ENCODE peak calls at places on chromosomes 12 and 14, in five cellular contexts. I is Daoy, N is adrenal gland, K is T-helper 1 cell, P is amygdala. O is an unnamed sample.

GRCh38 chr14:21913759-21914158 is 240.1 kb upstream of the OR4E1 start:
- DNase-seq in I (peak), N (peak), K (peak), P (no peak), O (peak)

GRCh38 chr14:55071870-55072640 is 20.6 kb downstream of the MAPK1IP1L start:
- DNase-seq in I (peak), N (no peak), K (no peak), P (no peak), O (no peak)

GRCh38 chr12:4867384-4867783 is 42.3 kb upstream of the KCNA1 start:
- DNase-seq in I (no peak), N (no peak), K (no peak), P (no peak), O (no peak)

GRCh38 chr14:34049769-34050168 is 98.9 kb upstream of the EGLN3 start:
- DNase-seq in I (no peak), N (no peak), K (no peak), P (no peak), O (no peak)

GRCh38 chr12:97960741-97961608 is 498.4 kb downstream of the RMST start:
- DNase-seq in I (no peak), N (peak), K (no peak), P (no peak), O (no peak)

GRCh38 chr12:30420561-30420960 is 275.1 kb downstream of the IPO8 start:
- DNase-seq in I (no peak), N (no peak), K (no peak), P (no peak), O (no peak)

GRCh38 chr14:23434488-23435219 is 806 bp downstream of the MYH7 start:
- DNase-seq in I (no peak), N (no peak), K (no peak), P (no peak), O (peak)

GRCh38 chr12:57755454-57756372 is 810 bp downstream of the MARCHF9 start:
- DNase-seq in I (no peak), N (no peak), K (no peak), P (no peak), O (peak)

GRCh38 chr12:3087758-3088157 is 10.6 kb downstream of the TSPAN9 start:
- DNase-seq in I (no peak), N (no peak), K (no peak), P (no peak), O (no peak)

GRCh38 chr14:90060965-90061848 is 587 bp upstream of the KCNK13 start:
- DNase-seq in I (peak), N (no peak), K (no peak), P (no peak), O (no peak)

GRCh38 chr12:28222959-28223662 is 32.9 kb downstream of the CCDC91 start:
- DNase-seq in I (no peak), N (no peak), K (no peak), P (no peak), O (no peak)

GRCh38 chr12:79069009-79069408 is 204.4 kb downstream of the SYT1 start:
- DNase-seq in I (no peak), N (no peak), K (no peak), P (no peak), O (no peak)

GRCh38 chr12:53974084-53975018 is at the start of gene HOTAIR:
- DNase-seq in I (peak), N (no peak), K (no peak), P (no peak), O (no peak)

GRCh38 chr12:114562654-114563053 is 121.3 kb downstream of the TBX3 start:
- DNase-seq in I (no peak), N (no peak), K (no peak), P (no peak), O (no peak)

GRCh38 chr14:104109121-104109541 is 23.6 kb downstream of the ASPG start:
- DNase-seq in I (no peak), N (no peak), K (no peak), P (no peak), O (no peak)

GRCh38 chr14:100531152-100531551 is 56.1 kb downstream of the BEGAIN start:
- DNase-seq in I (no peak), N (no peak), K (no peak), P (no peak), O (no peak)

GRCh38 chr12:113186666-113187325 is 1.3 kb downstream of the RITA1 start:
- DNase-seq in I (no peak), N (peak), K (no peak), P (no peak), O (peak)

GRCh38 chr14:104226421-104227385 is 88.3 kb downstream of the KIF26A start:
- DNase-seq in I (no peak), N (no peak), K (no peak), P (no peak), O (peak)

GRCh38 chr14:22561661-22562579 is 27.1 kb downstream of the DAD1 start:
- DNase-seq in I (no peak), N (no peak), K (peak), P (no peak), O (peak)

GRCh38 chr14:97697772-97698171 is 900.6 kb downstream of the VRK1 start:
- DNase-seq in I (no peak), N (no peak), K (no peak), P (no peak), O (no peak)

GRCh38 chr14:73743431-73743931 is 29.3 kb upstream of the PNMA1 start:
- DNase-seq in I (peak), N (no peak), K (peak), P (no peak), O (peak)

GRCh38 chr12:62466018-62466595 is 519 bp upstream of the MON2 start:
- DNase-seq in I (peak), N (peak), K (peak), P (no peak), O (peak)

GRCh38 chr12:132717531-132718387 is 7.1 kb downstream of the PGAM5 start:
- DNase-seq in I (no peak), N (no peak), K (no peak), P (no peak), O (no peak)

GRCh38 chr12:91272456-91273063 is 89.9 kb upstream of the DCN start:
- DNase-seq in I (no peak), N (peak), K (no peak), P (no peak), O (peak)

GRCh38 chr12:13379531-13379930 is 183.0 kb downstream of the EMP1 start:
- DNase-seq in I (no peak), N (no peak), K (no peak), P (no peak), O (no peak)

GRCh38 chr12:124771462-124772361 is 92.0 kb downstream of the SCARB1 start:
- DNase-seq in I (peak), N (peak), K (peak), P (peak), O (peak)

GRCh38 chr14:49946320-49947141 is 53.6 kb downstream of the ARF6 start:
- DNase-seq in I (peak), N (no peak), K (no peak), P (no peak), O (peak)

GRCh38 chr14:101791919-101792572 is 30.5 kb downstream of the PPP2R5C start:
- DNase-seq in I (peak), N (no peak), K (no peak), P (no peak), O (no peak)

GRCh38 chr12:109347579-109347978 is at the start of gene MYO1H:
- DNase-seq in I (no peak), N (no peak), K (no peak), P (no peak), O (no peak)

GRCh38 chr12:57475271-57476161 is 4.2 kb downstream of the ARHGAP9 start:
- DNase-seq in I (peak), N (peak), K (no peak), P (no peak), O (no peak)

GRCh38 chr12:101839324-101840283 is 8.8 kb upstream of the GNPTAB start:
- DNase-seq in I (peak), N (peak), K (peak), P (no peak), O (peak)

GRCh38 chr14:90302529-90303303 is 29.0 kb downstream of the NRDE2 start:
- DNase-seq in I (no peak), N (no peak), K (no peak), P (no peak), O (no peak)

GRCh38 chr14:78316058-78316457 is 145.9 kb downstream of the NRXN3 start:
- DNase-seq in I (no peak), N (no peak), K (no peak), P (no peak), O (no peak)

GRCh38 chr14:95527392-95528002 is 7.4 kb upstream of the GLRX5 start:
- DNase-seq in I (peak), N (peak), K (peak), P (no peak), O (peak)

O was measured in transverse colon.